ENCODE peak calls at places on chromosomes 7 and 10, in ten cellular contexts. I, O, S, Y, U, W, K, V, C and Z are unnamed samples.

GRCh38 chr10:13808556-13809391 is 222.0 kb downstream of the PRPF18 start:
- DNase-seq in I (no peak), O (no peak), S (no peak), Y (no peak), U (no peak), W (no peak), K (peak; percentile 56), V (peak; percentile 48), C (no peak), Z (no peak)

GRCh38 chr10:32436215-32436614 is 9.7 kb upstream of the CCDC7 start:
- DNase-seq in I (no peak), O (no peak), S (no peak), Y (no peak), U (no peak), W (no peak), K (no peak), V (no peak), C (no peak), Z (no peak)

GRCh38 chr7:8117195-8117594 is 144.8 kb downstream of the ICA1 start:
- DNase-seq in I (no peak), O (no peak), S (no peak), Y (no peak), U (no peak), W (no peak), K (no peak), V (no peak), C (no peak), Z (no peak)

GRCh38 chr7:47693161-47693740 is 111.3 kb upstream of the TNS3 start:
- DNase-seq in I (no peak), O (no peak), S (no peak), Y (peak; percentile 17), U (no peak), W (peak; percentile 45), K (peak; percentile 69), V (no peak), C (peak; percentile 53), Z (peak; percentile 51)

GRCh38 chr10:102401735-102402511 is 6.4 kb downstream of the NFKB2 start:
- DNase-seq in I (no peak), O (no peak), S (no peak), Y (no peak), U (peak; percentile 77), W (no peak), K (peak; percentile 39), V (no peak), C (peak; percentile 81), Z (peak; percentile 27)

GRCh38 chr7:44390701-44391100 is 65.3 kb upstream of the CAMK2B start:
- DNase-seq in I (no peak), O (no peak), S (no peak), Y (no peak), U (no peak), W (no peak), K (no peak), V (no peak), C (no peak), Z (no peak)

GRCh38 chr10:70551971-70552422 is 50.5 kb downstream of the PRF1 start:
- DNase-seq in I (peak; percentile 73), O (no peak), S (no peak), Y (peak; percentile 96), U (no peak), W (peak; percentile 87), K (peak; percentile 87), V (peak; percentile 93), C (no peak), Z (peak; percentile 93)

GRCh38 chr10:86111902-86112301 is 254.7 kb downstream of the GRID1 start:
- DNase-seq in I (no peak), O (no peak), S (no peak), Y (no peak), U (no peak), W (no peak), K (no peak), V (no peak), C (no peak), Z (no peak)

GRCh38 chr10:121974535-121975294 is at the start of gene NSMCE4A:
- DNase-seq in I (peak; percentile 81), O (peak; percentile 92), S (peak; percentile 84), Y (peak; percentile 76), U (peak; percentile 90), W (peak; percentile 70), K (peak; percentile 64), V (peak; percentile 77), C (peak; percentile 66), Z (peak; percentile 66)

GRCh38 chr7:156777364-156778069 is 115.5 kb downstream of the LMBR1 start:
- DNase-seq in I (no peak), O (no peak), S (no peak), Y (no peak), U (no peak), W (no peak), K (peak; percentile 18), V (no peak), C (peak; percentile 61), Z (no peak)

GRCh38 chr10:52949899-52950298 is 177.3 kb upstream of the MBL2 start:
- DNase-seq in I (no peak), O (peak; percentile 38), S (no peak), Y (no peak), U (no peak), W (no peak), K (no peak), V (no peak), C (no peak), Z (no peak)

GRCh38 chr10:118210276-118210675 is 131.8 kb downstream of the FAM204A start:
- DNase-seq in I (no peak), O (no peak), S (no peak), Y (no peak), U (no peak), W (peak; percentile 6), K (no peak), V (no peak), C (peak; percentile 57), Z (no peak)

GRCh38 chr7:151053091-151053490 is 4.6 kb downstream of the CDK5 start:
- DNase-seq in I (no peak), O (no peak), S (no peak), Y (no peak), U (no peak), W (no peak), K (no peak), V (no peak), C (no peak), Z (no peak)
- H3K4me3 ChIP-seq in I (no peak overlapping the region), O (no peak overlapping the region), S (no peak overlapping the region), Y (no peak overlapping the region), U (no peak overlapping the region), W (no peak overlapping the region), K (no peak overlapping the region), V (no peak overlapping the region), C (no peak overlapping the region), Z (no peak overlapping the region)

GRCh38 chr7:13989138-13989943 is at the start of gene ETV1:
- DNase-seq in I (peak; percentile 81), O (peak; percentile 96), S (peak; percentile 46), Y (peak; percentile 75), U (peak; percentile 79), W (peak; percentile 65), K (peak; percentile 60), V (peak; percentile 84), C (peak; percentile 56), Z (peak; percentile 69)
- TF ChIP-seq CTCF in I (no peak), O (peak; percentile 54), S (peak; percentile 15), Y (peak; percentile 49), U (peak; percentile 25), W (peak; percentile 33), K (peak; percentile 21), V (peak; percentile 55), C (no peak), Z (peak; percentile 56)

GRCh38 chr10:99869581-99869980 is 87.1 kb downstream of the ABCC2 start:
- DNase-seq in I (no peak), O (no peak), S (no peak), Y (no peak), U (no peak), W (no peak), K (no peak), V (no peak), C (no peak), Z (no peak)

GRCh38 chr10:99872367-99873162 is 90.1 kb downstream of the ABCC2 start:
- DNase-seq in I (no peak), O (no peak), S (no peak), Y (peak; percentile 41), U (no peak), W (peak; percentile 18), K (peak; percentile 35), V (no peak), C (peak; percentile 18), Z (peak; percentile 27)

GRCh38 chr10:99873846-99874245 is 91.4 kb downstream of the ABCC2 start:
- DNase-seq in I (no peak), O (no peak), S (no peak), Y (no peak), U (no peak), W (no peak), K (no peak), V (no peak), C (no peak), Z (no peak)

GRCh38 chr10:99874341-99875085 is 92.1 kb downstream of the ABCC2 start:
- DNase-seq in I (no peak), O (no peak), S (no peak), Y (no peak), U (no peak), W (no peak), K (no peak), V (no peak), C (no peak), Z (no peak)

GRCh38 chr10:99870051-99870730 is 87.8 kb downstream of the ABCC2 start:
- DNase-seq in I (no peak), O (no peak), S (no peak), Y (no peak), U (no peak), W (no peak), K (peak; percentile 68), V (no peak), C (no peak), Z (peak; percentile 17)
- H3K4me3 ChIP-seq in I (no peak overlapping the region), O (no peak overlapping the region), S (no peak overlapping the region), Y (no peak overlapping the region), U (no peak overlapping the region), W (no peak overlapping the region), K (no peak overlapping the region), V (no peak overlapping the region), C (no peak overlapping the region), Z (no peak overlapping the region)

GRCh38 chr7:109532262-109532992 is 962.8 kb downstream of the DNAJB9 start:
- DNase-seq in I (no peak), O (no peak), S (no peak), Y (no peak), U (no peak), W (no peak), K (no peak), V (no peak), C (no peak), Z (no peak)

GRCh38 chr7:109529712-109530111 is 960.0 kb downstream of the DNAJB9 start:
- DNase-seq in I (no peak), O (no peak), S (no peak), Y (no peak), U (no peak), W (no peak), K (no peak), V (no peak), C (no peak), Z (no peak)

GRCh38 chr7:109522585-109522984 is 952.9 kb downstream of the DNAJB9 start:
- DNase-seq in I (no peak), O (no peak), S (no peak), Y (no peak), U (no peak), W (no peak), K (no peak), V (no peak), C (no peak), Z (no peak)

DNA sequence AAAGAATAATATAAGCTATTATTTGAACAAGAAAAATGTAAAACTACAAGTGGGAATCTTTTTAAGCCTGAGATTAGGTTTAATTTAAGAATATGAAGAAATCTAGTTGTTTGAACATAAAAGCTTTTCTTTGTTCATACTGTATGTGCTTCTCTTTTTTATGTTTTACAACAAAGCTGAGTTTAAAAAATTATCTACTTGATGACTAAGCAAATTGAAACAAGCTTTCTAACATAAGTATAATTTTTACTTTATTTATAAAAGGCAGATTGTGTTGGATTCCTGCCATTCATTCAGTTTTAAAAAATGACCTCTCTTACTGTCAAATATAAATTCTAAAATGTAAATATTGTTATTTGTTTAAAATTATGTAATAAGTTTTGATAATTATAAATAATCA is 958.2 kb downstream of the DNAJB9 start:
- DNase-seq in I (no peak), O (no peak), S (no peak), Y (no peak), U (no peak), W (no peak), K (no peak), V (no peak), C (no peak), Z (no peak)
- TF ChIP-seq CTCF in I (no peak), O (no peak), S (no peak), Y (no peak), U (no peak), W (no peak), K (no peak), V (no peak), C (no peak), Z (no peak)